ENCODE peak calls at places on chromosomes 4 and X, in four cellular contexts. K, D, X and Y are unnamed samples.

GRCh38 chr4:127631420-127631819 is 1.3 kb upstream of the INTU start:
- DNase-seq in K (no peak), D (no peak), X (no peak), Y (no peak)

GRCh38 chrX:2640436-2641150 is 50.5 kb upstream of the CD99 start:
- DNase-seq in K (no peak), D (no peak), X (no peak), Y (no peak)

GRCh38 chr4:138235419-138235952 is 6.7 kb downstream of the SLC7A11 start:
- DNase-seq in K (peak), D (no peak), X (no peak), Y (no peak)

GRCh38 chr4:34047363-34047762 is 2197.0 kb downstream of the ARAP2 start:
- DNase-seq in K (no peak), D (no peak), X (no peak), Y (no peak)

GRCh38 chr4:1570291-1571164 is 113.6 kb downstream of the FAM53A start:
- DNase-seq in K (no peak), D (no peak), X (no peak), Y (peak)

GRCh38 chr4:72970756-72971155 is 98.8 kb downstream of the COX18 start:
- DNase-seq in K (no peak), D (no peak), X (no peak), Y (no peak)

GRCh38 chr4:122531514-122531913 is 75.0 kb upstream of the IL2 start:
- DNase-seq in K (no peak), D (no peak), X (no peak), Y (no peak)

GRCh38 chr4:184120549-184121127 is 97.0 kb downstream of the ENPP6 start:
- DNase-seq in K (no peak), D (no peak), X (no peak), Y (peak)

GRCh38 chr4:139655116-139655515 is 10.5 kb upstream of the MGST2 start:
- DNase-seq in K (peak), D (no peak), X (no peak), Y (no peak)

GRCh38 chr4:59553739-59554126 is 1646.4 kb upstream of the ADGRL3 start:
- DNase-seq in K (peak), D (no peak), X (no peak), Y (no peak)

GRCh38 chr4:159046683-159047082 is 56.2 kb upstream of the RAPGEF2 start:
- DNase-seq in K (no peak), D (no peak), X (no peak), Y (no peak)

GRCh38 chrX:41300758-41301437 is 33.1 kb upstream of the DDX3X start:
- DNase-seq in K (peak), D (no peak), X (no peak), Y (no peak)

GRCh38 chr4:70280567-70280966 is 38.2 kb downstream of the CSN3 start:
- DNase-seq in K (no peak), D (no peak), X (peak), Y (no peak)

GRCh38 chrX:129781134-129782014 is 1.6 kb downstream of the SASH3 start:
- DNase-seq in K (no peak), D (no peak), X (peak), Y (no peak)

GRCh38 chr4:15653864-15654391 is 1.2 kb downstream of the FBXL5 start:
- DNase-seq in K (peak), D (no peak), X (peak), Y (no peak)

GRCh38 chr4:160319868-160320260 is 1217.0 kb downstream of the RAPGEF2 start:
- DNase-seq in K (peak), D (no peak), X (no peak), Y (no peak)

GRCh38 chr4:165542476-165542875 is 163.7 kb downstream of the CPE start:
- DNase-seq in K (no peak), D (no peak), X (no peak), Y (no peak)

GRCh38 chrX:11376163-11376562 is 83.0 kb downstream of the AMELX start:
- DNase-seq in K (no peak), D (no peak), X (no peak), Y (no peak)

GRCh38 chr4:77001907-77002306 is 52.4 kb downstream of the SEPTIN11 start:
- DNase-seq in K (no peak), D (no peak), X (no peak), Y (no peak)

GRCh38 chr4:158162637-158163036 is 10.2 kb downstream of the GASK1B start:
- DNase-seq in K (peak), D (no peak), X (no peak), Y (no peak)

GRCh38 chr4:172998527-172999469 is 169.8 kb upstream of the GALNT7 start:
- DNase-seq in K (peak), D (no peak), X (no peak), Y (no peak)

GRCh38 chr4:147057631-147057980 is 111.9 kb upstream of the TTC29 start:
- DNase-seq in K (no peak), D (no peak), X (no peak), Y (no peak)

GRCh38 chrX:48703642-48704481 is 7.3 kb downstream of the SUV39H1 start:
- DNase-seq in K (peak), D (no peak), X (no peak), Y (no peak)

GRCh38 chr4:156981262-156981661 is 9.7 kb upstream of the PDGFC start:
- DNase-seq in K (no peak), D (no peak), X (no peak), Y (no peak)

GRCh38 chr4:13905543-13905942 is 278.0 kb upstream of the BOD1L1 start:
- DNase-seq in K (peak), D (no peak), X (no peak), Y (no peak)

DNA sequence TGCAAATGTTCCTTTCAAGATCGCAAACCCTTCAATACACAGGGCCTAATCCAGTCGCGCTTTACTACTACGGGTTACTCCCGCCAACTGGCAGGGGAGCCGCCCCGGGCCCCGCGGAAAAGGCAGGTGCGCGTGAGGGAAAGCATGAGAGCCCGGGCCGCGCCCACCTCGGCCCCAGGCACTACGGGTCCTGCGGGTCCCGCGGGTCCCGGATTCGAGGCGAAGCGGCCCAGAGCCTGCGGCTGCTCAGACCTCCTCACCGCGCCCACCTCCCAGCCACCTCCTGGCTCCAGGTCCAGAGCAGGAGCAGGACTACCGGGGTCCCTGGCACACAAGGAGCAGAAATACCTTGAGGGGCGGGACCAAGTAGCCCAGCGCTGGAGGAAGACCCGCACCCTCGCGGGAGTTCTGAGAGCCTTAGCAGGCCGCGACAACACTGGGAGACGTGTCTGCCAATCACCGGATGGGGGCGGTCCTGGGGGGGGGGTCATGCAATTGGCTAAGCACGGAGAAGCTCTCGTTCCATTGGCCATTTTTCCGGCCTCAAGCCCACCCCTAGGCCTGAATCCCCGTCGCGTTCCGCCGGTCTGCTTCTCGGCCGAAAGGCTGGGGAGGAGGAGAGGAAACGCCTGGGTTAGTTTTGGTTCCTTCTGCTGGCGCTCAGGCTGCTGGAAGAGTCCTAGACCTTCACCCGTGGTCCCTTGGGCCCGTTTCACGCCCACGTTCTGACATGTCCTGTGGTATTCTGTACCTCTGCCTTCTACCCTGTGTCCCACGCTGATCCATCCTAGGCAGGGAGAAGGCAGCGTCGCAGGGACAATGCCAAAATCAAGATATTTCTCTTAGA is 29.0 kb downstream of the ERVMER34-1 start:
- DNase-seq in K (peak), D (peak), X (peak), Y (peak)
- TF ChIP-seq POLR2A in K (peak), D (peak), X (peak), Y (no peak)

GRCh38 chrX:24054182-24055042 is at the start of gene EIF2S3:
- DNase-seq in K (peak), D (peak), X (peak), Y (peak)
- H3K4me3 ChIP-seq in K (no peak), D (peak), X (peak), Y (peak)

GRCh38 chr4:6574747-6575502 is at the start of gene MAN2B2:
- DNase-seq in K (peak), D (peak), X (peak), Y (peak)
- TF ChIP-seq POLR2A in K (peak), D (peak), X (peak), Y (no peak)

GRCh38 chr4:116132946-116133345 is 952.4 kb downstream of the TRAM1L1 start:
- DNase-seq in K (no peak), D (no peak), X (no peak), Y (no peak)
- H3K4me3 ChIP-seq in K (no peak), D (no peak), X (no peak), Y (no peak)